ENCODE peak calls at places on chromosomes 12 and 14, in four cellular contexts. G is HepG2, F is GM12878, E is H1. A is an unnamed sample.

GRCh38 chr12:62643470-62643869 is 176.8 kb downstream of the MON2 start:
- DNase-seq in G (no peak), E (no peak), F (no peak), A (no peak)

GRCh38 chr12:81094718-81095360 is 17.0 kb downstream of the ACSS3 start:
- DNase-seq in F (no peak), E (no peak), G (no peak), A (no peak)

GRCh38 chr14:61615743-61616523 is 79.4 kb upstream of the HIF1A start:
- DNase-seq in F (no peak), E (no peak), G (no peak), A (no peak)

GRCh38 chr14:83874662-83875061 is 1655.3 kb upstream of the FLRT2 start:
- DNase-seq in E (no peak), F (no peak), G (no peak), A (no peak)

GRCh38 chr12:78192979-78193378 is 362.3 kb downstream of the NAV3 start:
- DNase-seq in E (no peak), G (no peak), F (no peak), A (no peak)

GRCh38 chr12:402127-402456 is 648 bp downstream of the CCDC77 start:
- DNase-seq in E (no peak), G (peak), F (no peak), A (peak)

GRCh38 chr12:103011974-103012763 is 54.7 kb downstream of the ASCL1 start:
- DNase-seq in F (no peak), E (no peak), G (no peak), A (no peak)

GRCh38 chr14:90698379-90698869 is 117.8 kb downstream of the TTC7B start:
- DNase-seq in E (no peak), F (no peak), G (no peak), A (no peak)

GRCh38 chr12:89245090-89245489 is 107.2 kb downstream of the DUSP6 start:
- DNase-seq in E (no peak), G (no peak), F (no peak), A (no peak)

GRCh38 chr12:68020049-68020448 is 30.8 kb downstream of the IFNG-AS1 start:
- DNase-seq in E (no peak), G (no peak), F (no peak), A (no peak)

GRCh38 chr14:37587881-37588666 is 7.0 kb downstream of the FOXA1 start:
- DNase-seq in F (no peak), G (peak), E (peak), A (no peak)

GRCh38 chr12:76178461-76178860 is 94.0 kb upstream of the NAP1L1 start:
- DNase-seq in G (no peak), E (no peak), F (no peak), A (no peak)

GRCh38 chr14:21072102-21072501 is 2.0 kb downstream of the ARHGEF40 start:
- DNase-seq in E (no peak), F (no peak), G (no peak), A (no peak)

GRCh38 chr14:61247935-61248334 is 33.2 kb downstream of the TMEM30B start:
- DNase-seq in G (no peak), F (no peak), E (no peak), A (no peak)

GRCh38 chr14:99459491-99460100 is 21.1 kb downstream of the SETD3 start:
- DNase-seq in G (no peak), F (no peak), E (no peak), A (no peak)

GRCh38 chr14:99460793-99461192 is 19.9 kb downstream of the SETD3 start:
- DNase-seq in E (peak), G (no peak), F (no peak), A (no peak)

GRCh38 chr14:99462211-99462610 is 18.4 kb downstream of the SETD3 start:
- DNase-seq in E (peak), F (no peak), G (no peak), A (no peak)

GRCh38 chr14:99463974-99464373 is 16.7 kb downstream of the SETD3 start:
- DNase-seq in E (no peak), G (no peak), F (no peak), A (no peak)

DNA sequence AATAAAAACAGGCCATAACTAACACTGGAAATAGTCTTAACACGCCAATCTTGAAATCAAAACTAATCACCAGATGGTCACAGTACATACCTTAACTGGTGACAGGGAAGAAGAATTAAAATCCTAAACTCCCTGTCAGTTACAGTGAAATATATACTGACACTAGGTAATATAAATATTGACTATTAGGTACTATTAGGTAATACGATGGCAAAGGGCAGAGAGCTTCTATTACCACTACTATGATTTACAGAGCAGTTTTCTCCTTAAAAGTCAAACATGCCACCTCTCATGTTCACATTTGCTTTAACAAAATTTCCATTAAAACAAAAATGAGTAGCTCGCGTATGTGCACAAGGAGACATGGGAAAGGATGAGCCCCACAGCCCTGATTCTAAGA is 19.2 kb downstream of the SETD3 start:
- DNase-seq in G (no peak), F (no peak), E (peak), A (no peak)
- TF ChIP-seq SP1 in G (no peak), F (no peak), E (no peak), A (no peak)

GRCh38 chr12:55955344-55955743 is 10.5 kb downstream of the PMEL start:
- DNase-seq in E (no peak), G (no peak), F (no peak), A (no peak)

GRCh38 chr12:55957106-55957859 is 8.6 kb downstream of the PMEL start:
- DNase-seq in E (no peak), F (no peak), G (no peak), A (no peak)

GRCh38 chr12:55955800-55956508 is 9.9 kb downstream of the PMEL start:
- DNase-seq in G (peak), F (no peak), E (no peak), A (no peak)
- TF ChIP-seq SUZ12 in G (no peak), F (no peak), E (no peak), A (no peak)

GRCh38 chr12:27304856-27305255 is 27.8 kb upstream of the BMAL2 start:
- DNase-seq in G (no peak), E (no peak), F (no peak), A (no peak)
- TF ChIP-seq SP1 in G (no peak), E (no peak), F (no peak), A (no peak)

GRCh38 chr14:52377940-52378339 is 63.8 kb downstream of the PTGER2 start:
- DNase-seq in G (no peak), F (no peak), E (peak), A (no peak)

DNA sequence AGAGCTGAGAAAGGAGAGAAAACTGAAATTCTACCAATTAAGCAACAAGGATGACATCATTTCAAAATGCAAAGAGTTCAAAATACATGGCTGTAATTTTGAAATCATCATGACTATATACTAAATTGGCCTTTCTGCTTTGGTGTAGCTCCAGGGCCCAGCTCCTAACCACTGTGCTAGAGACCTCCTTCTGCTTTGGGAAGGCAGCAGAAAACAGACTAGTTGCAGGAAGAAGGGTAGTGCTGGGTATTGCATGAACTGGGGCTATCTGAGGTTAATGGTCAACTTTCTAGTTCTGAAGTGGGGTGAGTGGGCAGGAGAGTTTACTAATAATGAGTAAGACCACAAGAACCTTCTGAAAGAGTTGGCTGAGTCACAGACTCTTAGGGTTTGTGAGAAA is 66.2 kb downstream of the PTGER2 start:
- DNase-seq in G (no peak), F (peak), E (no peak), A (no peak)
- TF ChIP-seq SUZ12 in G (no peak), F (no peak), E (no peak), A (no peak)

GRCh38 chr12:28378749-28379148 is 188.5 kb downstream of the CCDC91 start:
- DNase-seq in E (no peak), F (no peak), G (no peak), A (no peak)

GRCh38 chr12:28369483-28369882 is 179.2 kb downstream of the CCDC91 start:
- DNase-seq in F (no peak), G (no peak), E (no peak), A (no peak)

GRCh38 chr12:28374556-28374955 is 184.3 kb downstream of the CCDC91 start:
- DNase-seq in E (no peak), G (no peak), F (no peak), A (no peak)
- TF ChIP-seq SP1 in E (no peak), G (no peak), F (no peak), A (no peak)

DNA sequence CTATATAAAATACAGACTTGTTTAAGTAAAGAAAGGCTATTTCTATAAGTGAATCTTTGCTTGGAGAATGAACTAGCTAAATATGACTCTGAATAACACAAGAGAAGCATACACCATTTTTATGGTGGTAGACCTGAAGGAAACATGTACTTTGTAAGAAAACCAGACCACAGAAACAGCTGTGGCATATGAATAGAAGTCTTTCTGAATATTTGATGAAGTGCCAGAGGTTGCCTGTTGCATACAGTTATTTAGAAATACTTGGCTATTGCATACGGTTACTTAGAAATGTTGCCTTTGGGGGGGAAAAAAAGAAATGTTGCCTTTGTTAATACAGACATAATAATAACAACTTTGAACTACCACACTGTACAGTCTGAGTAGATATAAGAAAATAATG is 16.8 kb upstream of the LEMD3 start:
- DNase-seq in F (no peak), G (no peak), E (no peak), A (no peak)
- TF ChIP-seq SUZ12 in F (no peak), G (no peak), E (no peak), A (no peak)

GRCh38 chr12:90501412-90501811 is 453.6 kb downstream of the CCER1 start:
- DNase-seq in G (no peak), E (no peak), F (no peak), A (no peak)

GRCh38 chr12:90497923-90498545 is 456.9 kb downstream of the CCER1 start:
- DNase-seq in F (no peak), G (peak), E (no peak), A (no peak)

GRCh38 chr12:90502070-90502469 is 452.9 kb downstream of the CCER1 start:
- DNase-seq in F (no peak), E (no peak), G (no peak), A (no peak)

GRCh38 chr12:90504806-90505205 is 450.2 kb downstream of the CCER1 start:
- DNase-seq in F (no peak), G (no peak), E (no peak), A (no peak)

GRCh38 chr12:90499793-90500192 is 455.2 kb downstream of the CCER1 start:
- DNase-seq in E (no peak), G (no peak), F (no peak), A (no peak)
- TF ChIP-seq SP1 in E (no peak), G (no peak), F (no peak), A (no peak)

GRCh38 chr12:116138380-116138779 is 139.1 kb downstream of the MED13L start:
- DNase-seq in G (no peak), F (no peak), E (no peak), A (no peak)

GRCh38 chr12:116135209-116135930 is 142.1 kb downstream of the MED13L start:
- DNase-seq in F (no peak), G (peak), E (no peak), A (no peak)

GRCh38 chr12:116137318-116137717 is 140.2 kb downstream of the MED13L start:
- DNase-seq in F (no peak), E (no peak), G (no peak), A (no peak)

GRCh38 chr12:116138781-116139180 is 138.7 kb downstream of the MED13L start:
- DNase-seq in E (no peak), F (no peak), G (no peak), A (no peak)

GRCh38 chr12:116136340-116136739 is 141.2 kb downstream of the MED13L start:
- DNase-seq in F (no peak), G (no peak), E (no peak), A (no peak)
- TF ChIP-seq SUZ12 in F (no peak), G (no peak), E (no peak), A (no peak)

DNA sequence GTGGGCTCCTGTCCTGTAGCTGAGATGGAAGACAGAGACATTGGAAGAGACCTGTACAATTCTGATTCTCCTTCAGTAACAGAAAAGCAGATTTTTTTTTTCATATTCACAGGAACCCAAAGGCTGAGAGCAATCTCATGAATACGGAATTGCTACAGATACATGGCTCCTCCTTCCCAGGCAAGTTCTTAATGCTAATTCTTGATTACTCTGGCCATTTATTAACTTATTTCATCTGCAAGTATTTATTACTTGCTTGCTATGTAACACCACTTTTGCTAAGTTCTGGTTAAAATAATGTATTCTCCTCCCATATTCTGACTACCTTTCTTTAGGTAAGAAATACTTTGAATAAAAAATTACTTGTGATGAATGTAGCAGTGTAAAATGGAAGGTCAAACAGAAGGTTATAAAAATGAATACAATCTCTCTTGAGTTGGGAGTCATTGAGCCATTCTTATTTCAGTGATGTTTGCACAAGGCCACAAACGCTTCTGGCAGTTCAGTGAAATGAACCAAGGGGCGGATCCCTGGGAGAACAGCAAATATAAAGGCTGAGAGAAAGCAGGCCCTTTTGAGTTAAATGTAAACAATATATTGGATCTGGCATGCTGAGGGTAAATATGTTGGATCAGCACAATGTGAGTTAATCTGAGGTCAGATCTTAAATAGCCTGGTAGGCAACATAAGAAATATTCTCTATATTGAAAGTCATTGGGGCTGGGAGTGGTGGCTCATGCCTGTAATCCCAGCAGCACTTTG is 37.6 kb downstream of the MUCL1 start:
- DNase-seq in G (peak), E (no peak), F (no peak), A (no peak)
- TF ChIP-seq SP1 in G (no peak), E (no peak), F (no peak), A (no peak)

GRCh38 chr12:9750276-9751203 is 10.2 kb downstream of the CD69 start:
- DNase-seq in G (peak), F (no peak), E (no peak), A (peak)
- TF ChIP-seq SUZ12 in G (no peak), F (no peak), E (no peak), A (no peak)